ENCODE peak calls at places on chromosome 21, in nine cellular contexts. W is HS-5; T is kidney tubule cell; J is activated naive CD8-positive, alpha-beta T cell treated with anti-CD3 and anti-CD28 coated beads for 36 hours; I is PC-3; C is amygdala; H is left colon; M is AG09309; K is AG08396. U is an unnamed sample.

GRCh38 chr21:18655927-18656326 is 252.3 kb upstream of the TMPRSS15 start:
- DNase-seq in H (no peak), M (no peak), C (no peak), T (no peak), I (no peak), W (no peak), J (no peak), K (no peak), U (no peak)

GRCh38 chr21:18549214-18549905 is 145.8 kb upstream of the TMPRSS15 start:
- DNase-seq in I (no peak), H (no peak), W (no peak), M (no peak), K (no peak), J (no peak), C (no peak), T (no peak), U (peak)

GRCh38 chr21:31142600-31142999 is 104.3 kb upstream of the KRTAP19-8 start:
- DNase-seq in J (no peak), M (no peak), H (no peak), I (peak), T (peak), K (no peak), C (no peak), W (no peak), U (no peak)

GRCh38 chr21:33441489-33442477 is 38.0 kb downstream of the TMEM50B start:
- DNase-seq in H (peak), M (peak), J (no peak), I (peak), W (no peak), C (no peak), T (peak), K (peak), U (no peak)

GRCh38 chr21:46181953-46182547 is 2.2 kb downstream of the SPATC1L start:
- DNase-seq in C (no peak), I (no peak), M (no peak), T (no peak), H (no peak), W (no peak), J (no peak), K (no peak), U (no peak)

GRCh38 chr21:32920474-32920873 is 105.3 kb upstream of the OLIG2 start:
- DNase-seq in C (no peak), K (no peak), W (no peak), M (no peak), J (no peak), H (no peak), T (no peak), I (no peak), U (no peak)

GRCh38 chr21:35927262-35927661 is 133.1 kb downstream of the SETD4 start:
- DNase-seq in J (no peak), H (no peak), C (no peak), M (no peak), I (no peak), T (no peak), W (no peak), K (no peak), U (no peak)

GRCh38 chr21:35206141-35207125 is 157.3 kb upstream of the RUNX1 start:
- DNase-seq in K (no peak), T (peak), I (no peak), M (no peak), J (no peak), C (no peak), H (no peak), W (no peak), U (no peak)

GRCh38 chr21:35163381-35163780 is 114.3 kb upstream of the RUNX1 start:
- DNase-seq in H (no peak), C (no peak), K (no peak), M (no peak), J (no peak), I (peak), T (no peak), W (peak), U (no peak)

GRCh38 chr21:43343992-43344886 is 82.7 kb downstream of the SIK1 start:
- DNase-seq in I (peak), T (no peak), C (no peak), K (no peak), W (no peak), H (no peak), J (no peak), M (no peak), U (no peak)

GRCh38 chr21:43353282-43354010 is 73.5 kb downstream of the SIK1 start:
- DNase-seq in K (no peak), I (no peak), W (no peak), T (no peak), M (no peak), J (no peak), C (no peak), H (no peak), U (no peak)

GRCh38 chr21:45559216-45560105 is 17.2 kb upstream of the SLC19A1 start:
- DNase-seq in C (no peak), T (no peak), I (no peak), J (no peak), M (no peak), H (peak), K (no peak), W (no peak), U (no peak)

GRCh38 chr21:27333091-27333490 is 366.2 kb upstream of the ADAMTS5 start:
- DNase-seq in J (no peak), M (no peak), H (no peak), T (no peak), I (no peak), W (no peak), K (no peak), C (no peak), U (no peak)

GRCh38 chr21:45908536-45909237 is 72.9 kb upstream of the COL6A1 start:
- DNase-seq in C (no peak), J (no peak), M (no peak), W (no peak), K (no peak), I (no peak), H (no peak), T (no peak), U (no peak)

GRCh38 chr21:42117229-42118048 is 46.3 kb downstream of the UMODL1 start:
- DNase-seq in I (peak), M (peak), K (peak), T (peak), C (no peak), W (peak), J (peak), H (no peak), U (no peak)

GRCh38 chr21:44779417-44780139 is 22.0 kb downstream of the UBE2G2 start:
- DNase-seq in C (no peak), H (no peak), J (no peak), W (no peak), T (no peak), M (no peak), K (no peak), I (no peak), U (no peak)

GRCh38 chr21:17693801-17694200 is 81.1 kb upstream of the BTG3 start:
- DNase-seq in T (no peak), M (no peak), H (no peak), J (no peak), W (no peak), C (no peak), K (no peak), I (no peak), U (no peak)

GRCh38 chr21:32364387-32364786 is 28.4 kb downstream of the URB1 start:
- DNase-seq in H (peak), K (no peak), W (no peak), J (no peak), T (no peak), C (no peak), I (no peak), M (no peak), U (no peak)

GRCh38 chr21:42037943-42038342 is 27.8 kb upstream of the ZBTB21 start:
- DNase-seq in W (no peak), H (peak), K (no peak), M (no peak), T (no peak), J (no peak), C (no peak), I (no peak), U (no peak)

GRCh38 chr21:32940079-32941014 is 85.4 kb upstream of the OLIG2 start:
- DNase-seq in I (peak), H (no peak), K (peak), C (no peak), J (peak), T (peak), W (no peak), M (peak), U (peak)

GRCh38 chr21:32196001-32196400 is 82.8 kb downstream of the MIS18A start:
- DNase-seq in K (no peak), W (no peak), M (no peak), I (no peak), H (no peak), C (no peak), J (no peak), T (no peak), U (no peak)

GRCh38 chr21:16633851-16634521 is 878.9 kb upstream of the CXADR start:
- DNase-seq in H (no peak), T (no peak), J (no peak), M (no peak), K (no peak), C (no peak), W (no peak), I (no peak), U (no peak)

GRCh38 chr21:38861989-38862683 is 56.4 kb downstream of the ETS2 start:
- DNase-seq in I (no peak), C (no peak), T (no peak), M (no peak), J (no peak), W (no peak), K (no peak), H (no peak), U (no peak)

GRCh38 chr21:36068748-36069398 is 951 bp upstream of the CBR1 start:
- DNase-seq in M (no peak), C (no peak), H (no peak), J (no peak), W (no peak), T (no peak), K (no peak), I (no peak), U (no peak)

GRCh38 chr21:41779659-41780058 is 12.8 kb upstream of the RIPK4 start:
- DNase-seq in M (no peak), J (no peak), H (no peak), W (no peak), T (no peak), I (peak), C (no peak), K (no peak), U (no peak)

GRCh38 chr21:33541105-33541711 is 709 bp downstream of the GART start:
- DNase-seq in C (no peak), W (no peak), T (peak), J (peak), I (peak), M (no peak), K (no peak), H (no peak), U (no peak)

GRCh38 chr21:37874481-37874880 is 41.8 kb downstream of the KCNJ6 start:
- DNase-seq in C (no peak), W (no peak), J (no peak), T (no peak), I (no peak), H (no peak), K (no peak), M (no peak), U (no peak)

GRCh38 chr21:24310780-24311179 is 1296.5 kb downstream of the MRPL39 start:
- DNase-seq in M (no peak), K (no peak), W (no peak), J (no peak), I (no peak), T (no peak), C (no peak), H (no peak), U (no peak)

GRCh38 chr21:46110499-46111192 is 12.7 kb downstream of the COL6A2 start:
- DNase-seq in H (peak), C (no peak), I (no peak), W (no peak), J (no peak), T (no peak), M (no peak), K (peak), U (no peak)

GRCh38 chr21:26159869-26160268 is 10.7 kb downstream of the APP start:
- DNase-seq in W (no peak), T (no peak), M (no peak), C (no peak), H (no peak), I (peak), J (no peak), K (no peak), U (no peak)

GRCh38 chr21:42515708-42516502 is 2.3 kb downstream of the SLC37A1 start:
- DNase-seq in I (peak), J (no peak), K (no peak), C (no peak), T (peak), M (no peak), H (no peak), W (no peak), U (no peak)

GRCh38 chr21:14985306-14985705 is 79.5 kb downstream of the NRIP1 start:
- DNase-seq in H (no peak), W (no peak), I (no peak), C (no peak), K (no peak), M (no peak), T (no peak), J (no peak), U (no peak)

GRCh38 chr21:35349378-35350080 is 300.4 kb upstream of the RUNX1 start:
- DNase-seq in M (no peak), K (peak), H (no peak), C (no peak), W (no peak), I (no peak), J (no peak), T (peak), U (no peak)

GRCh38 chr21:41640756-41641509 is 125.9 kb downstream of the RIPK4 start:
- DNase-seq in C (no peak), M (no peak), K (peak), J (no peak), H (no peak), T (peak), I (peak), W (no peak), U (peak)

GRCh38 chr21:14321042-14321441 is 61.9 kb downstream of the HSPA13 start:
- DNase-seq in H (no peak), J (no peak), K (no peak), T (no peak), M (no peak), C (no peak), I (peak), W (no peak), U (no peak)

GRCh38 chr21:35048706-35049617 is at the start of gene RUNX1:
- DNase-seq in I (peak), W (peak), J (peak), M (peak), K (no peak), H (peak), C (peak), T (peak), U (peak)

U was measured in HS-27A.